ENCODE peak calls at places on chromosomes 2 and 18, in four cellular contexts. I is WTC11, P is HepG2, V is GM12878. D is an unnamed sample.

GRCh38 chr2:107511970-107512789 is 314.5 kb upstream of the RGPD4 start:
- DNase-seq in P (no peak), I (no peak), V (no peak), D (no peak)

GRCh38 chr2:3044587-3045317 is 332.9 kb downstream of the EIPR1 start:
- DNase-seq in V (no peak), P (peak; percentile 58), I (no peak), D (no peak)

GRCh38 chr2:19046986-19047780 is 311.2 kb downstream of the OSR1 start:
- DNase-seq in V (peak; percentile 31), I (no peak), P (no peak), D (no peak)

GRCh38 chr2:26675651-26676255 is 16.8 kb upstream of the KCNK3 start:
- DNase-seq in I (no peak), P (no peak), V (no peak), D (no peak)

GRCh38 chr18:61295153-61295552 is 38.1 kb upstream of the CDH20 start:
- DNase-seq in P (no peak), V (no peak), I (no peak), D (no peak)

GRCh38 chr2:113124181-113124961 is 3.0 kb upstream of the IL1RN start:
- DNase-seq in P (peak; percentile 23), V (peak; percentile 38), I (no peak), D (no peak)

GRCh38 chr2:188078544-188078943 is 213.1 kb upstream of the GULP1 start:
- DNase-seq in P (no peak), I (no peak), V (peak; percentile 7), D (no peak)

GRCh38 chr2:149129433-149129832 is 90.9 kb downstream of the LYPD6B start:
- DNase-seq in V (no peak), P (no peak), I (no peak), D (no peak)

GRCh38 chr18:46542545-46542944 is 114.5 kb downstream of the LOXHD1 start:
- DNase-seq in V (no peak), I (no peak), P (no peak), D (no peak)

GRCh38 chr2:70801607-70802263 is 11.3 kb upstream of the FIGLA start:
- DNase-seq in P (no peak), I (no peak), V (no peak), D (no peak)

GRCh38 chr2:210558708-210559107 is 2.3 kb downstream of the CPS1 start:
- DNase-seq in V (no peak), I (no peak), P (no peak), D (no peak)

GRCh38 chr2:40273623-40274236 is 178.2 kb downstream of the SLC8A1 start:
- DNase-seq in P (no peak), I (no peak), V (no peak), D (no peak)

GRCh38 chr18:55786651-55787272 is 198.8 kb upstream of the TCF4 start:
- DNase-seq in I (no peak), V (no peak), P (no peak), D (peak; percentile 66)

GRCh38 chr2:201680743-201681142 is 17.7 kb downstream of the MPP4 start:
- DNase-seq in I (peak; percentile 80), P (peak; percentile 49), V (no peak), D (peak; percentile 57)

GRCh38 chr2:157439792-157440186 is 4.1 kb downstream of the CYTIP start:
- DNase-seq in P (no peak), I (no peak), V (no peak), D (no peak)

GRCh38 chr18:59079264-59079972 is 60.3 kb upstream of the SEC11C start:
- DNase-seq in I (no peak), V (no peak), P (no peak), D (no peak)

GRCh38 chr2:191462370-191462769 is 215.6 kb upstream of the NABP1 start:
- DNase-seq in V (no peak), I (no peak), P (no peak), D (no peak)

GRCh38 chr18:38688402-38688801 is 1122.8 kb upstream of the CELF4 start:
- DNase-seq in P (no peak), I (no peak), V (no peak), D (no peak)

GRCh38 chr2:112627060-112628040 is 18.4 kb upstream of the SLC20A1 start:
- DNase-seq in P (no peak), I (no peak), V (no peak), D (no peak)

GRCh38 chr2:9914384-9915065 is 37.0 kb upstream of the GRHL1 start:
- DNase-seq in P (no peak), V (peak; percentile 45), I (no peak), D (peak; percentile 81)

GRCh38 chr18:43587538-43588153 is 310.4 kb upstream of the SYT4 start:
- DNase-seq in P (peak; percentile 25), V (no peak), I (no peak), D (peak; percentile 3)

GRCh38 chr2:6972067-6972710 is 55.0 kb downstream of the RNF144A start:
- DNase-seq in P (no peak), V (no peak), I (no peak), D (no peak)
- TF ChIP-seq CBFB in P (no peak), V (no peak), I (no peak), D (no peak)

GRCh38 chr18:48851563-48851962 is 99.2 kb downstream of the SMAD7 start:
- DNase-seq in V (no peak), I (no peak), P (no peak), D (no peak)
- TF ChIP-seq CBFB in V (no peak), I (no peak), P (no peak), D (no peak)

DNA sequence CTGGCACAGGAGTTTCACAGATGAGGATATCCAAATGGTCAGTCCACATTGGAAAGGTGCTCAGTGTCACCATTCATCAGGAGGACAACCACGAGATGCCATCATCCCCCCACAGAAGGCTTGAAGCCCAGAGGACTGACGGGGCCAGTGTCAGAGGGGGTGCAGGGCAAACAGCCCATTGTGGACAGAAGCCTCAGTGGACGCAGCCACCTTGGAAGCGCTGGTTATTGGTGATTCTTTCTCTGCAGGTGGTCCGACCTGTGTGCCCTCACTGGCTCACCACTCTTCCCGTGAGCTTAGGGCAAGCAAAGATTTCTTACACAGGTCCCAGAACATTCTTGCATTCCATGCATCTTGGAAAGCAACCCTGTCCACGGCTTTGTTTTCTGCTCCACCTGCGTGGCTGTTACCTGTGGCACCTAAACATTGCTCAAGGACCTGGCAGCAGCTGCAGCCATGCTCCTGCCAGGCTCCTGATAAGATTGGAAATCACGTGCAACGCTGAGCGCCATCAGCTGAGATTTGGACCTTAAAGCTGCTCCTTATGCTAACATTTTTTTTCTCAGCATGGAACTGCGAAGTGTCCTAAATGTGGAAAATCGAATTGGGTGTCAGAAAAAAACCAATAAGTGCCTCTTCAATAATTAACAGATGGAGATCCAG is 110.9 kb upstream of the CTDP1 start:
- DNase-seq in P (no peak), I (no peak), V (no peak), D (no peak)
- TF ChIP-seq CBFB in P (no peak), I (no peak), V (no peak), D (no peak)

DNA sequence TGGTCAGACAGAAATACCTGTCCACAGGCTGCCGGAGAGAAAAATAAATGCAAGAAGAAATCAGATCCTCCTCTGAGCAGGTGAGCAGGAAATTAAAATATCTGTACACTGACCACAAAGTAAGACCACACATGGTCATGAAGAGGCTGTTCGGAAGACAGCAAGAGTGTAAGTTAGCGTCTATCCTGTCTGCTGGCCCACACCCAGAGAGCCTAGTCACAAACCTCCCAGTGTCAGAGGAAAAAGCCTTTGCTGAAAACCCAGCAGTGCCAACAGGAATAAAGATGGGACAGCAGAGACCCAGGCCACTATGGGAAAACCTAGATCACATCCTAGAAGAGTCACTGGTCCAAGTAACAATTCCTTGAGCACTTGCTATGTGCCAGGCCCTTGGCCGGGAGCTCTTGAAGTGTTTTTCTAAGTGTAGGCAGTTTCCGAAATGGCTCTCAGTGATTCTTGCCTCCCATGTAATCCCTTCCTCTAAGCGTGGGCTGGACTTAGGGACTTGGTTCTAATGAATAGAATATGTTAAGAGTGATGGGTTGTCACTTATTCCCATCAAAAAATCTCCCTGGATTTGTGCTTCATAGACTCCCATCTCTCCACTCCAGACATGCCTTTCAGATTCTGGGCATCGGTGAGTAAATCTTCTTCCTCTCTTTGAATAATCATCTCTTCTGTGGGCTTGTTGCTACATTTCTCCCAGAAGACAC is 110.9 kb upstream of the PKDCC start:
- DNase-seq in I (no peak), P (no peak), V (no peak), D (no peak)
- TF ChIP-seq CBFB in I (no peak), P (no peak), V (no peak), D (no peak)

GRCh38 chr2:42741140-42741539 is 22.8 kb downstream of the OXER1 start:
- DNase-seq in I (no peak), P (no peak), V (no peak), D (no peak)

GRCh38 chr2:42733852-42734251 is 30.1 kb downstream of the OXER1 start:
- DNase-seq in I (no peak), V (no peak), P (no peak), D (no peak)

DNA sequence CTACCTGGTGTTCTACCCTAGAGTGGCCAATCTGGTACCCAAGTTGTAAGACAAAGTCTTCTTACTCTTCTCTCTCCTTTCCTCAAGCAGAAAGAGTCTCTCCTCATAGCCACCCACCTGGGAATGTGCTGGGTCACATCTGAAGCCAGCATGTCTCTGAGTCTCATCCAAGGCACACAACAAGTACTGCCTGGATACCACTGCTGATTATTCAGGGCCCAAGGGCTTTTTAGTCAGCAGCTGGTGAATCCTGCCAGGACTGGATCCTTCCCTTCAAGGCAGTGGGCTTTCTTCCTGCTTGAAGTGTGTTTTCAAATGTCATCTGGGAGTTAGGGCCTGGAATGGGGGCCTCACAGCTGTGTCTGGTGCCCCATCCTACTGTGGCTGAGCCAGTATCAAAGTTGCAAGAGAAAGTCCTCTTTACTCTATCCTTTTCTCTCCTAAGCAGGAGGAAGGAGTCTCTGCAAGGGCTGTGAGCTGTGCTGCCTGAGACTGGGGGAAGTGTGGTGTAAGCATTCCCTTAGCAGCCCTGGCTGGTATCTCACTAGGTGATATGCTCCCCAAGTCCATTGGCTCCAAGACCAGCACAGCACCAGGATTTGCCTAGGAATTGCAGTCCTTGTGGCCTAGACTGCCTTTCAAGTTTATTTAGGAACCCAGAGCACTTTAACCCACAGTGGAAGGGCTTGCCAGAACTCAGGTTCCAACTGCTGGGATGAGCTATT is 27.2 kb downstream of the OXER1 start:
- DNase-seq in V (no peak), P (no peak), I (no peak), D (no peak)
- TF ChIP-seq CBFB in V (no peak), P (no peak), I (no peak), D (no peak)

DNA sequence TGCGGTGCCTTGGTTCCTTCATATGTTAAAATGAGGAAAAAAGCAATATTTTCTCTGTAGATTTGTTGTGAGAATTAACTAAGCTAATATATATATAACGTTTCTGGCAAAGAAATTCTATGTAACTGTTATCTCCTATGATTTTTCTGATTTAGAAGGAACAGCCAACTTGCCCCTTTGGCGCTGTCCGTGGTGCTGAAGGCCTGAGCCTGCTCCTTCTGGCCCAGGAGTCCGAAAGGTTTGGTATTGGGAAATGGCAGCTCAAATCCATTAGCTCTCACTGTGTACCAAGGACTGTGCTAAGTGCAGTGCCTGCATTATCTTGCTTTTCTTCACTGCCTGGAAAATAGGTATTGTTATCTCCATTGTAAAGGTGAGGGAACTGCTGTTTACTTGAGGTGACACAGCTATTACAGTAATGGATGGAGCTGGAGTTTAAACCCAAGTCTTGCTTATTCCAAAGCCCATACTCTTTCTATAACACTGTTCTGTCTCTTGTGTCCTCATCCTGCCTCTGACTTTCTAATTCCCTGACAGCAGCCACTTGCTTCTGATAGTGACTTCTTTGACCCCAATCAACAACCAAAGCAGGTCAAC is 52.2 kb downstream of the C1QL2 start:
- DNase-seq in V (no peak), I (peak; percentile 81), P (peak; percentile 35), D (peak; percentile 42)
- TF ChIP-seq CBFB in V (no peak), I (no peak), P (no peak), D (no peak)

GRCh38 chr2:180046202-180046601 is 39.1 kb upstream of the CWC22 start:
- DNase-seq in V (no peak), P (no peak), I (no peak), D (no peak)
- TF ChIP-seq CBFB in V (no peak), P (no peak), I (no peak), D (no peak)